ENCODE peak calls at places on chromosomes 7 and 10, in nine cellular contexts. R is endothelial cell of umbilical vein, J is endodermal cell, B is SK-N-SH, C is colonic mucosa, W is upper lobe of left lung, Q is A549, K is suprapubic skin, O is esophagus squamous epithelium. H is an unnamed sample.

GRCh38 chr7:101333912-101334311 is 12.3 kb upstream of the IFT22 start:
- DNase-seq in J (no peak), R (no peak), C (no peak), W (no peak), O (no peak), Q (no peak), B (peak; percentile 10), K (no peak), H (no peak)

GRCh38 chr10:86655596-86655995 is 1.2 kb downstream of the OPN4 start:
- DNase-seq in Q (no peak), J (no peak), B (peak; percentile 5), K (peak; percentile 40), W (no peak), C (no peak), R (no peak), O (no peak), H (no peak)

GRCh38 chr7:35617076-35617475 is 77.9 kb downstream of the HERPUD2 start:
- DNase-seq in C (no peak), O (no peak), W (no peak), Q (no peak), B (no peak), K (no peak), R (no peak), J (no peak), H (no peak)

GRCh38 chr7:95199779-95200558 is 124.4 kb downstream of the PON1 start:
- DNase-seq in O (no peak), Q (peak; percentile 40), J (peak; percentile 67), C (no peak), R (peak; percentile 41), B (peak; percentile 69), W (peak; percentile 29), K (no peak), H (no peak)

GRCh38 chr10:810351-810846 is 120.9 kb upstream of the DIP2C start:
- DNase-seq in R (peak; percentile 23), W (no peak), B (peak; percentile 71), Q (no peak), K (no peak), O (no peak), C (no peak), J (peak; percentile 83), H (no peak)

GRCh38 chr10:95403690-95404459 is 113.1 kb upstream of the PDLIM1 start:
- DNase-seq in K (peak; percentile 26), Q (no peak), B (no peak), C (no peak), R (no peak), O (no peak), W (no peak), J (no peak), H (no peak)

GRCh38 chr7:134886353-134887057 is 99.8 kb upstream of the AGBL3 start:
- DNase-seq in W (no peak), C (no peak), B (no peak), J (no peak), Q (peak; percentile 14), K (no peak), O (no peak), R (peak; percentile 84), H (no peak)

GRCh38 chr10:107542607-107543006 is 378.1 kb upstream of the SORCS1 start:
- DNase-seq in R (no peak), J (no peak), O (no peak), Q (no peak), W (no peak), C (no peak), K (no peak), B (no peak), H (no peak)

DNA sequence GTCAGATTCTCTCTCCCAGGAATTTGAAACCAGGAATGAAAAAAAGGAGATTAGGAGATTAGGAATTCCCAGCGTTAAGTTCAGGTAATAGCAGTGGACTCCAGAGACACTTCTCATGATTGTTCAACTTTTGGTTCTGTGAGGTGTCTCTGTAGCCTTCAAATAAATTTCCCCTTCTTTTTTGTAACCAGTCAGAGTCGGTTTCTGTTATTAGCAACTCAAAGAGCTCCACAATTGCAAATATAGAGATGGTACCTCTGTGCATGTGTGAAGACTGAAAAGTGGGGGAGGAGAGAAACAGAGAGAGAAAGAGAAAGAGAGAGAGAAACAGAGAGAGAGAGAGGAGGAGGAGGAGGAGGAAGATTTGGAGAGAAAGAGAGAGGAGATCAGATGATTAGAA is 112.8 kb upstream of the STEAP1B start:
- DNase-seq in W (no peak), K (no peak), R (no peak), C (no peak), O (no peak), Q (no peak), B (no peak), J (no peak), H (no peak)
- H3K4me1 ChIP-seq in W (no peaks in the 10 kb centered on the region), K (no peaks in the 10 kb centered on the region), R (peaks cover 16% of the 10 kb centered on the region), C (no peaks in the 10 kb centered on the region), O (no peaks in the 10 kb centered on the region), Q (no peaks in the 10 kb centered on the region), B (no peaks in the 10 kb centered on the region), J (peaks cover 6% of the 10 kb centered on the region), H (no peaks in the 10 kb centered on the region)

GRCh38 chr7:139651308-139651707 is 126.5 kb downstream of the HIPK2 start:
- DNase-seq in B (peak; percentile 54), W (no peak), J (no peak), Q (no peak), C (no peak), K (no peak), O (no peak), R (peak; percentile 30), H (no peak)

GRCh38 chr7:139656387-139656786 is 121.4 kb downstream of the HIPK2 start:
- DNase-seq in R (no peak), W (no peak), J (no peak), Q (no peak), C (no peak), O (no peak), B (no peak), K (no peak), H (no peak)

GRCh38 chr7:139657749-139658148 is 120.0 kb downstream of the HIPK2 start:
- DNase-seq in R (no peak), K (no peak), Q (no peak), O (no peak), B (no peak), C (no peak), J (no peak), W (no peak), H (no peak)

GRCh38 chr7:139655305-139655704 is 122.5 kb downstream of the HIPK2 start:
- DNase-seq in J (no peak), Q (no peak), C (no peak), W (no peak), K (no peak), O (no peak), B (no peak), R (no peak), H (no peak)

DNA sequence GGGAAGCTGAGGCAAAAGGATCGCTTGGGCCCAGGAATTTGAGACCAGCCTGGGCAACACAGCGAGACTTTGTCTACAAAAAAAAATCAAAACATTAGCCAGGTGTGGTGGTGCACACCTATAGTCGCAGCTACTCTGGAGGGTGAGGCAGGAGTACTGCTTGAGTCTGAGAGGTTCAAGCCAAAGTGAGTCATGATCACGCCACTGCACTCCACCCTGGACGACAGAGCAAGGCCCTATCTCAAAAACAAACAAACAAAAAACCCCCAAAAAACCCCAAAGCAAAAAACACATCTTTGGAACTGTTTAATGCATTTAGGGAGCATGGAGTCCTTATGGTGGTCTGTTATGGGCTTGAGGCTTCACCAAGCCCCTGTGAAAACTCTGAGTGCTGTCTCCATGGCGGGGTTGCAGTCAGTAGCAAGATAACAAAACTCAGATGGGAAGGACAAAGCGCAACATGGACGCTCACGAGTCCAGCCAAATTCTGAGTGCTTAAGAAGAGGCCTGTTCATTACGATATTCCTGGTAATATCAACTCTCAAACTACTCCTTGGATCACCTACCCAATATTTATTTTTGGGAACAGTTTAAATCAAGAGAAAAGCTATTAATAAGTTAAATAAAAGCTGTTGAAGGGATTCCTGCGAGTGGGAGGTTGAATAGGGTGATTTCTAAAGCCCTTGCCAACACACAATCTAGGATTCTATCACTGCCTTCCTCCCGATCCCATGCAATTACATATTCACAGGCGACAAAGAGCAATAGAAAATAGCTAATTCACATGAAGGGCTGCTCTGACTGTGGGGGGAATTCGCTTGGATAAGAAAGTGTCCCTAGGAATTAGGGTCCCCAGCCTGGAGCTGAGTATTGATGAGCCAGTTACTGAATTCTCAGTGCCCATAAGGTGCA is 123.3 kb downstream of the HIPK2 start:
- DNase-seq in C (no peak), J (no peak), Q (no peak), R (no peak), W (no peak), B (no peak), O (no peak), K (no peak), H (no peak)
- H3K4me1 ChIP-seq in C (no peaks in the 10 kb centered on the region), J (peaks cover 13% of the 10 kb centered on the region), Q (peaks cover 34% of the 10 kb centered on the region), R (peaks cover 17% of the 10 kb centered on the region), W (peaks cover 36% of the 10 kb centered on the region), B (no peaks in the 10 kb centered on the region), O (peaks cover 10% of the 10 kb centered on the region), K (peaks cover 15% of the 10 kb centered on the region), H (peaks cover 2% of the 10 kb centered on the region)

DNA sequence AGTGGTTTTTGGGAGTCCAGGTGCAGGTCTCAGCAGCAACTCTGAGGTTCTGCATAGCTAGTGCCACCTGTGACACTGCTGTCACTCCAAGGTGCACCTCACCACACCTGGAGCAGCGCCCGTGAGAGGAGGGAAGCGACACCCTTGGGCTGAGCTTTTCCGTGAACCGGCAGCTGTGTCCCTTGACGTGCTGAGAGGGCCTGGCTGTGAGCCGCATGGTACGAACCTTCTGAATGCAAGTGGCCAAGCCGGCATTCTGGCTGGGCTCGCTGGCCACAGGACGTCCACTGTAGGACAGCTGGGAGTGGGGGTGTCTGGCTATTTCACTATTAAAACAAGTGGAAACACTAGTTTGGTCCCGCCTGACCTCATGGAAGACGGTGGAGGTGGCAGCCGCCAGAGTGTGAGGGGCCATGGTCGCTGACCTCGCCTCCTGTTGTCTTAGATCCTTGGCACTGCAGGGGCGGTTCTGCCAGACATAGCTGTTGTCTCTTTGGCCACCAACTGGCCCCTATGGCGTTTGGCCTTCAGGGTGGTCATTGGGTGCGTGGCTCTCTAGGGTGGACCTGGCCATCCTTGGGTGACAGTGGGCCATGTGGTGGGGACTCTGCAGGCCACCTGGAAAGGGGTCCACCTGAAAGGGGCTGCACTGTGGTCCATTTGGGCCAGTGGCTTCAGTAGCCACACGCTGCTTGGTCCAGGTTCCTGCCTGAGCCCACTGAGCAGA is 12.9 kb downstream of the INPP5A start:
- DNase-seq in B (peak; percentile 11), W (no peak), J (no peak), O (no peak), C (no peak), K (peak; percentile 59), Q (no peak), R (no peak), H (no peak)
- H3K4me1 ChIP-seq in B (no peaks in the 10 kb centered on the region), W (peaks cover 34% of the 10 kb centered on the region), J (no peaks in the 10 kb centered on the region), O (peaks cover 19% of the 10 kb centered on the region), C (no peaks in the 10 kb centered on the region), K (peaks cover 16% of the 10 kb centered on the region), Q (no peaks in the 10 kb centered on the region), R (no peaks in the 10 kb centered on the region), H (peaks cover 19% of the 10 kb centered on the region)

GRCh38 chr10:45457487-45457886 is 83.5 kb downstream of the ALOX5 start:
- DNase-seq in C (no peak), O (no peak), B (no peak), W (no peak), K (no peak), Q (no peak), R (no peak), J (no peak), H (no peak)

GRCh38 chr10:45463244-45464116 is 89.5 kb downstream of the ALOX5 start:
- DNase-seq in W (no peak), C (no peak), R (no peak), J (no peak), K (no peak), B (no peak), Q (no peak), O (no peak), H (no peak)

GRCh38 chr10:45461034-45461433 is 87.0 kb downstream of the ALOX5 start:
- DNase-seq in W (no peak), C (no peak), O (no peak), K (no peak), J (no peak), R (no peak), Q (no peak), B (no peak), H (no peak)

GRCh38 chr10:45456822-45457221 is 82.8 kb downstream of the ALOX5 start:
- DNase-seq in J (no peak), Q (no peak), W (no peak), R (no peak), B (no peak), C (no peak), O (no peak), K (no peak), H (no peak)

GRCh38 chr10:45460235-45460878 is 86.3 kb downstream of the ALOX5 start:
- DNase-seq in W (no peak), J (no peak), O (no peak), Q (no peak), B (no peak), C (no peak), K (no peak), R (no peak), H (no peak)
- H3K4me1 ChIP-seq in W (no peaks in the 10 kb centered on the region), J (no peaks in the 10 kb centered on the region), O (no peaks in the 10 kb centered on the region), Q (no peaks in the 10 kb centered on the region), B (no peaks in the 10 kb centered on the region), C (no peaks in the 10 kb centered on the region), K (peaks cover 4% of the 10 kb centered on the region), R (no peaks in the 10 kb centered on the region), H (peaks cover 7% of the 10 kb centered on the region)